ENCODE peak calls at places on chromosomes 2 and 18, in six cellular contexts. One of them, this sample, is unnamed.

GRCh38 chr18:59950215-59950944 is 50.6 kb downstream of the PMAIP1 start:
- DNase-seq in spleen: no peak
- DNase-seq in endothelial cell of umbilical vein: no peak
- DNase-seq in HCT116: no peak
- DNase-seq in K562: no peak
- DNase-seq in HepG2: no peak
- DNase-seq in this sample: no peak

GRCh38 chr2:3487432-3487831 is 31.9 kb downstream of the ADI1 start:
- DNase-seq in spleen: peak; percentile 64
- DNase-seq in endothelial cell of umbilical vein: no peak
- DNase-seq in HCT116: no peak
- DNase-seq in K562: no peak
- DNase-seq in HepG2: no peak
- DNase-seq in this sample: no peak

GRCh38 chr18:12049983-12050811 is 43.4 kb upstream of the ANKRD62 start:
- DNase-seq in spleen: no peak
- DNase-seq in endothelial cell of umbilical vein: no peak
- DNase-seq in HCT116: no peak
- DNase-seq in K562: no peak
- DNase-seq in HepG2: no peak
- DNase-seq in this sample: no peak

GRCh38 chr2:78118037-78118436 is 595.9 kb upstream of the LRRTM4 start:
- DNase-seq in spleen: no peak
- DNase-seq in endothelial cell of umbilical vein: no peak
- DNase-seq in HCT116: no peak
- DNase-seq in K562: no peak
- DNase-seq in HepG2: no peak
- DNase-seq in this sample: no peak

GRCh38 chr2:96540136-96540535 is 3.6 kb downstream of the ARID5A start:
- DNase-seq in spleen: no peak
- DNase-seq in endothelial cell of umbilical vein: no peak
- DNase-seq in HCT116: no peak
- DNase-seq in K562: no peak
- DNase-seq in HepG2: no peak
- DNase-seq in this sample: peak; percentile 78

GRCh38 chr2:153478289-153479261 is at the start of gene RPRM:
- DNase-seq in spleen: peak; percentile 90
- DNase-seq in endothelial cell of umbilical vein: peak; percentile 62
- DNase-seq in HCT116: peak; percentile 29
- DNase-seq in K562: peak; percentile 55
- DNase-seq in HepG2: peak; percentile 35
- DNase-seq in this sample: no peak

GRCh38 chr18:20971886-20972267 is 139.7 kb downstream of the ROCK1 start:
- DNase-seq in spleen: no peak
- DNase-seq in endothelial cell of umbilical vein: peak; percentile 42
- DNase-seq in HCT116: peak; percentile 16
- DNase-seq in K562: peak; percentile 22
- DNase-seq in HepG2: peak; percentile 23
- DNase-seq in this sample: peak; percentile 2

GRCh38 chr2:70087703-70088507 is 628 bp downstream of the PCBP1 start:
- DNase-seq in spleen: peak; percentile 93
- DNase-seq in endothelial cell of umbilical vein: peak; percentile 61
- DNase-seq in HCT116: no peak
- DNase-seq in K562: peak; percentile 77
- DNase-seq in HepG2: peak; percentile 64
- DNase-seq in this sample: no peak

GRCh38 chr2:46296216-46296839 is 879 bp upstream of the EPAS1 start:
- DNase-seq in spleen: peak; percentile 89
- DNase-seq in endothelial cell of umbilical vein: no peak
- DNase-seq in HCT116: no peak
- DNase-seq in K562: no peak
- DNase-seq in HepG2: no peak
- DNase-seq in this sample: no peak

GRCh38 chr2:206558492-206558891 is 83.8 kb upstream of the FAM237A start:
- DNase-seq in spleen: no peak
- DNase-seq in endothelial cell of umbilical vein: no peak
- DNase-seq in HCT116: no peak
- DNase-seq in K562: no peak
- DNase-seq in HepG2: no peak
- DNase-seq in this sample: no peak

GRCh38 chr2:15797231-15797945 is 143.0 kb upstream of the MYCN start:
- DNase-seq in spleen: peak; percentile 59
- DNase-seq in endothelial cell of umbilical vein: no peak
- DNase-seq in HCT116: no peak
- DNase-seq in K562: no peak
- DNase-seq in HepG2: no peak
- DNase-seq in this sample: no peak

GRCh38 chr2:218216336-218216673 is 684 bp upstream of the ARPC2 start:
- DNase-seq in spleen: peak; percentile 84
- DNase-seq in endothelial cell of umbilical vein: no peak
- DNase-seq in HCT116: no peak
- DNase-seq in K562: no peak
- DNase-seq in HepG2: no peak
- DNase-seq in this sample: no peak

GRCh38 chr2:121947681-121948080 is 192.2 kb downstream of the TSN start:
- DNase-seq in spleen: no peak
- DNase-seq in endothelial cell of umbilical vein: no peak
- DNase-seq in HCT116: no peak
- DNase-seq in K562: no peak
- DNase-seq in HepG2: no peak
- DNase-seq in this sample: no peak

GRCh38 chr2:119117891-119118882 is 40.4 kb downstream of the C1QL2 start:
- DNase-seq in spleen: no peak
- DNase-seq in endothelial cell of umbilical vein: no peak
- DNase-seq in HCT116: no peak
- DNase-seq in K562: no peak
- DNase-seq in HepG2: no peak
- DNase-seq in this sample: no peak

GRCh38 chr18:76274470-76275289 is 220.4 kb downstream of the ZNF516 start:
- DNase-seq in spleen: no peak
- DNase-seq in endothelial cell of umbilical vein: no peak
- DNase-seq in HCT116: peak; percentile 22
- DNase-seq in K562: no peak
- DNase-seq in HepG2: peak; percentile 17
- DNase-seq in this sample: no peak

GRCh38 chr18:31977270-31977872 is 34.4 kb upstream of the TRAPPC8 start:
- DNase-seq in spleen: no peak
- DNase-seq in endothelial cell of umbilical vein: peak; percentile 48
- DNase-seq in HCT116: peak; percentile 54
- DNase-seq in K562: peak; percentile 62
- DNase-seq in HepG2: peak; percentile 68
- DNase-seq in this sample: no peak

GRCh38 chr2:16171425-16171920 is 231.1 kb downstream of the MYCN start:
- DNase-seq in spleen: no peak
- DNase-seq in endothelial cell of umbilical vein: no peak
- DNase-seq in HCT116: no peak
- DNase-seq in K562: no peak
- DNase-seq in HepG2: no peak
- DNase-seq in this sample: no peak

GRCh38 chr18:34977787-34978532 is 63.3 kb upstream of the MAPRE2 start:
- DNase-seq in spleen: peak; percentile 91
- DNase-seq in endothelial cell of umbilical vein: peak; percentile 34
- DNase-seq in HCT116: no peak
- DNase-seq in K562: no peak
- DNase-seq in HepG2: no peak
- DNase-seq in this sample: no peak

GRCh38 chr2:146853741-146854444 is 990.9 kb upstream of the ACVR2A start:
- DNase-seq in spleen: no peak
- DNase-seq in endothelial cell of umbilical vein: no peak
- DNase-seq in HCT116: no peak
- DNase-seq in K562: no peak
- DNase-seq in HepG2: no peak
- DNase-seq in this sample: peak; percentile 9

GRCh38 chr2:190746971-190747761 is 98.3 kb downstream of the NAB1 start:
- DNase-seq in spleen: no peak
- DNase-seq in endothelial cell of umbilical vein: peak; percentile 44
- DNase-seq in HCT116: no peak
- DNase-seq in K562: no peak
- DNase-seq in HepG2: no peak
- DNase-seq in this sample: no peak

GRCh38 chr2:238119756-238120462 is 18.6 kb upstream of the KLHL30 start:
- DNase-seq in spleen: peak; percentile 74
- DNase-seq in endothelial cell of umbilical vein: no peak
- DNase-seq in HCT116: no peak
- DNase-seq in K562: no peak
- DNase-seq in HepG2: no peak
- DNase-seq in this sample: no peak

GRCh38 chr2:197850882-197851281 is 46.5 kb downstream of the PLCL1 start:
- DNase-seq in spleen: no peak
- DNase-seq in endothelial cell of umbilical vein: no peak
- DNase-seq in HCT116: no peak
- DNase-seq in K562: no peak
- DNase-seq in HepG2: no peak
- DNase-seq in this sample: no peak

GRCh38 chr2:202815548-202816420 is 55.8 kb downstream of the ICA1L start:
- DNase-seq in spleen: no peak
- DNase-seq in endothelial cell of umbilical vein: no peak
- DNase-seq in HCT116: no peak
- DNase-seq in K562: no peak
- DNase-seq in HepG2: no peak
- DNase-seq in this sample: no peak

GRCh38 chr2:26185304-26185928 is 12.5 kb downstream of the GAREM2 start:
- DNase-seq in spleen: no peak
- DNase-seq in endothelial cell of umbilical vein: peak; percentile 21
- DNase-seq in HCT116: no peak
- DNase-seq in K562: no peak
- DNase-seq in HepG2: no peak
- DNase-seq in this sample: no peak

GRCh38 chr2:37168217-37168981 is 11.6 kb upstream of the EIF2AK2 start:
- DNase-seq in spleen: no peak
- DNase-seq in endothelial cell of umbilical vein: peak; percentile 56
- DNase-seq in HCT116: peak; percentile 42
- DNase-seq in K562: peak; percentile 63
- DNase-seq in HepG2: peak; percentile 55
- DNase-seq in this sample: peak; percentile 38

DNA sequence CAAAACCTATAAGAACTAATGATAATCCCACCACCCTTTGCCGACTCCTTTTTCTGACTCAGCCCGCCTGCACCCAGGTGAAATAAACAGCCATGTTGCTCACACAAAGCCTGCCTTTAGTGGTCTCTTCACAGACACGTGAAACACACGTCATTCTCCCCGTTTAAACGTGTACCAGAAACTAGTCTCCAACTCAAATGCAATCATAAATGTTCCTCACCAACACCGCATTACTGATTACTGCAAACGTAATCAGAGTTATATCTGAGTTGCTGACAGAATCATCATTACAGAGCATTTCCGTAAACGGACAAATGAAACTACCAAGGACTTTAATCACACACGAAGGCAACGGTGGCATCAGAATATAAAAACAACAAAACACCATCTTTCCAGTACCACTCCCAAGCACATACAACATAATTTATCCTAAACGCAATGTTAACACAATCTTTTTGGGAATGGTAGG is 1.9 kb downstream of the CLK1 start:
- DNase-seq in spleen: no peak
- DNase-seq in endothelial cell of umbilical vein: peak; percentile 73
- DNase-seq in HCT116: no peak
- DNase-seq in K562: no peak
- DNase-seq in HepG2: peak; percentile 74
- DNase-seq in this sample: no peak
- TF ChIP-seq POLR2A in spleen: peak; percentile 52
- TF ChIP-seq POLR2A in endothelial cell of umbilical vein: no peak
- TF ChIP-seq POLR2A in HCT116: no peak
- TF ChIP-seq POLR2A in K562: no peak
- TF ChIP-seq POLR2A in HepG2: no peak
- TF ChIP-seq POLR2A in this sample: no peak

GRCh38 chr2:162318280-162319222 is at the start of gene IFIH1:
- DNase-seq in spleen: peak; percentile 91
- DNase-seq in endothelial cell of umbilical vein: peak; percentile 88
- DNase-seq in HCT116: peak; percentile 66
- DNase-seq in K562: peak; percentile 18
- DNase-seq in HepG2: peak; percentile 91
- DNase-seq in this sample: peak; percentile 73
- TF ChIP-seq POLR2A in spleen: peak; percentile 55
- TF ChIP-seq POLR2A in endothelial cell of umbilical vein: no peak
- TF ChIP-seq POLR2A in HCT116: no peak
- TF ChIP-seq POLR2A in K562: no peak
- TF ChIP-seq POLR2A in HepG2: peak; percentile 79
- TF ChIP-seq POLR2A in this sample: no peak

GRCh38 chr2:11157731-11158130 is 2.5 kb downstream of the SLC66A3 start:
- DNase-seq in spleen: no peak
- DNase-seq in endothelial cell of umbilical vein: no peak
- DNase-seq in HCT116: no peak
- DNase-seq in K562: no peak
- DNase-seq in HepG2: no peak
- DNase-seq in this sample: no peak

GRCh38 chr2:11156396-11157075 is 1.3 kb downstream of the SLC66A3 start:
- DNase-seq in spleen: peak; percentile 87
- DNase-seq in endothelial cell of umbilical vein: no peak
- DNase-seq in HCT116: no peak
- DNase-seq in K562: no peak
- DNase-seq in HepG2: no peak
- DNase-seq in this sample: no peak

GRCh38 chr2:11154460-11155325 is 574 bp upstream of the SLC66A3 start:
- DNase-seq in spleen: peak; percentile 99
- DNase-seq in endothelial cell of umbilical vein: peak; percentile 91
- DNase-seq in HCT116: peak; percentile 89
- DNase-seq in K562: peak; percentile 99
- DNase-seq in HepG2: peak; percentile 92
- DNase-seq in this sample: peak; percentile 98

GRCh38 chr2:11157296-11157695 is 2.0 kb downstream of the SLC66A3 start:
- DNase-seq in spleen: no peak
- DNase-seq in endothelial cell of umbilical vein: no peak
- DNase-seq in HCT116: no peak
- DNase-seq in K562: no peak
- DNase-seq in HepG2: no peak
- DNase-seq in this sample: no peak

DNA sequence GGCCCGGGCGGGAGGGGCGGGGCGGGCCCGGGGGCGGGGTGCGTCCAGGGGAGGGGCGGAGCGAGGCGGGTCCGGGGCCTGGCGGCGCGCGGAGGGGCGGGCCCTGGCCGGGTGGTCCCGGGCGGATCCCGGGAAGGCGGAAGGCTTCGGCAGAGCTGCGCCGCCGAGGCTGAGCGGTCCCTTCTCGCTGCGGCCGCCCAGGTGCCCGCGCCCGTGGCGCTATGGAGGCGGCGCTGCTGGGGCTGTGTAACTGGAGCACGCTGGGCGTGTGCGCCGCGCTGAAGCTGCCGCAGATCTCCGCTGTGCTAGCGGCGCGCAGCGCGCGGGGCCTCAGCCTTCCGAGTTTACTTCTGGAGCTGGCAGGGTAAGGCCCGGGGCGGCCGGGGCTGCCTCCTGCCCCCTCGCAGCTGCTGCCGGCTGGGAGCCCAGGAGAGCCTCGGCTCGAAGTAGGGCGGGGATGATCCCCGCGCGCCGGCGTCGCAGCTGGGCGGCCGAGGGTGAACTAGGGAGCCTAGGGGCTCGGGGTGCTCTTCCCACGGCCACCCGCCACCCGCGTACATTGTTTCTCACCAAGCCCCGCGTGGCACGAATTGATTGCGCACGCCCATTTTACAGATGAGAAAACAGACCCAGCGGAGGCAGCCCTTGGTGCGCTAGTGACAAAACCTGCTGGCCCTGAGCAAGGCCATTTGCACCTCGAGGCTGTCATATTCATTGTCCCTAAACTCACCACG is at the start of gene SLC66A3:
- DNase-seq in spleen: peak; percentile 97
- DNase-seq in endothelial cell of umbilical vein: peak; percentile 87
- DNase-seq in HCT116: peak; percentile 59
- DNase-seq in K562: no peak
- DNase-seq in HepG2: peak; percentile 78
- DNase-seq in this sample: peak; percentile 92
- TF ChIP-seq POLR2A in spleen: peak; percentile 92
- TF ChIP-seq POLR2A in endothelial cell of umbilical vein: peak; percentile 79
- TF ChIP-seq POLR2A in HCT116: peak; percentile 72
- TF ChIP-seq POLR2A in K562: peak; percentile 61
- TF ChIP-seq POLR2A in HepG2: peak; percentile 42
- TF ChIP-seq POLR2A in this sample: peak; percentile 93

GRCh38 chr2:53970898-53971681 is at the start of gene PSME4:
- DNase-seq in spleen: peak; percentile 99
- DNase-seq in endothelial cell of umbilical vein: peak; percentile 90
- DNase-seq in HCT116: peak; percentile 42
- DNase-seq in K562: peak; percentile 90
- DNase-seq in HepG2: peak; percentile 87
- DNase-seq in this sample: peak; percentile 88
- TF ChIP-seq POLR2A in spleen: peak; percentile 94
- TF ChIP-seq POLR2A in endothelial cell of umbilical vein: peak; percentile 91
- TF ChIP-seq POLR2A in HCT116: peak; percentile 84
- TF ChIP-seq POLR2A in K562: peak; percentile 81
- TF ChIP-seq POLR2A in HepG2: peak; percentile 68
- TF ChIP-seq POLR2A in this sample: peak; percentile 89

This sample was measured in H54.